ENCODE peak calls at places on chromosomes 2 and 18, in four cellular contexts. B, Q, C and O are unnamed samples.

GRCh38 chr2:46365913-46366674 is 68.9 kb downstream of the EPAS1 start:
- DNase-seq in B (no peak), Q (no peak), C (no peak), O (no peak)

GRCh38 chr2:65639156-65639876 is 206.9 kb upstream of the SPRED2 start:
- DNase-seq in B (no peak), Q (no peak), C (no peak), O (no peak)

GRCh38 chr2:150596071-150596470 is 108.6 kb upstream of the RND3 start:
- DNase-seq in B (no peak), Q (no peak), C (no peak), O (no peak)

GRCh38 chr2:156753766-156754165 is 317.6 kb downstream of the GPD2 start:
- DNase-seq in B (no peak), Q (no peak), C (no peak), O (no peak)

GRCh38 chr2:182646763-182647498 is 69.1 kb upstream of the DNAJC10 start:
- DNase-seq in B (no peak), Q (no peak), C (no peak), O (no peak)

GRCh38 chr2:100601661-100602060 is 38.9 kb downstream of the PDCL3 start:
- DNase-seq in B (no peak), Q (no peak), C (no peak), O (no peak)

GRCh38 chr2:70978388-70979357 is at the start of gene ANKRD53:
- DNase-seq in B (peak), Q (no peak), C (peak), O (no peak)

GRCh38 chr2:134522436-134522835 is 196.4 kb downstream of the TMEM163 start:
- DNase-seq in B (no peak), Q (no peak), C (no peak), O (no peak)

GRCh38 chr2:3517948-3518495 is 1.3 kb downstream of the ADI1 start:
- DNase-seq in B (no peak), Q (no peak), C (no peak), O (no peak)

GRCh38 chr18:55732227-55733106 is 144.5 kb upstream of the TCF4 start:
- DNase-seq in B (no peak), Q (no peak), C (no peak), O (no peak)

GRCh38 chr2:68466361-68466777 is 725 bp downstream of the FBXO48 start:
- DNase-seq in B (no peak), Q (peak), C (no peak), O (peak)